ENCODE peak calls at places on chromosomes 11 and 22, in six cellular contexts. U is mucosa of descending colon; H is stimulated activated CD8-positive, alpha-beta memory T cell treated with anti-CD3 and anti-CD28 coated beads, Interleukin-2, amount 100 ng/mL, for 1 hour; J is cerebellar cortex; P is cardiac muscle cell; V is right lobe of liver. A is an unnamed sample.

GRCh38 chr11:32326522-32326921 is 108.8 kb downstream of the WT1 start:
- DNase-seq in U (no peak), H (no peak), J (no peak), P (peak), V (no peak), A (no peak)

GRCh38 chr22:46974631-46975585 is 212.5 kb downstream of the TBC1D22A start:
- DNase-seq in U (no peak), H (no peak), J (no peak), P (no peak), V (no peak), A (no peak)

GRCh38 chr11:74465291-74465708 is 2.0 kb downstream of the KCNE3 start:
- DNase-seq in U (peak), H (no peak), J (no peak), P (no peak), V (no peak), A (no peak)

GRCh38 chr22:48494256-48494967 is 1333.3 kb downstream of the BRD1 start:
- DNase-seq in U (no peak), H (no peak), J (no peak), P (no peak), V (no peak), A (no peak)

GRCh38 chr22:49232319-49233067 is 595.2 kb downstream of the BRD1 start:
- DNase-seq in U (peak), H (no peak), J (no peak), P (no peak), V (peak), A (no peak)

GRCh38 chr11:96341237-96342130 is 1.5 kb downstream of the MAML2 start:
- DNase-seq in U (peak), H (no peak), J (peak), P (peak), V (no peak), A (peak)

GRCh38 chr11:71470956-71471355 is 18.0 kb downstream of the NADSYN1 start:
- DNase-seq in U (no peak), H (no peak), J (no peak), P (no peak), V (no peak), A (no peak)

GRCh38 chr11:82976786-82977185 is 75.2 kb downstream of the DDIAS start:
- DNase-seq in U (no peak), H (no peak), J (no peak), P (no peak), V (no peak), A (no peak)

GRCh38 chr11:28822596-28822995 is 714.4 kb downstream of the METTL15 start:
- DNase-seq in U (no peak), H (no peak), J (no peak), P (no peak), V (no peak), A (no peak)

GRCh38 chr11:1005913-1006312 is 30.6 kb downstream of the MUC6 start:
- DNase-seq in U (no peak), H (no peak), J (no peak), P (no peak), V (no peak), A (peak)